ENCODE peak calls at places on chromosomes 3 and 15, in four cellular contexts. One of them, this sample, is unnamed.
A peak's percentile ranks its signal among the peaks of the same experiment; 100 is the strongest.

GRCh38 chr3:141050913-141051632 is at the start of gene SPSB4:
- DNase-seq in HepG2: peak; percentile 14
- DNase-seq in K562: no peak
- DNase-seq in GM12878: no peak
- DNase-seq in this sample: peak; percentile 91

GRCh38 chr3:138082085-138082991 is 33.1 kb downstream of the DZIP1L start:
- DNase-seq in HepG2: peak; percentile 22
- DNase-seq in K562: no peak
- DNase-seq in GM12878: peak; percentile 27
- DNase-seq in this sample: no peak

GRCh38 chr3:187114511-187114910 is 24.8 kb downstream of the RPL39L start:
- DNase-seq in HepG2: no peak
- DNase-seq in K562: no peak
- DNase-seq in GM12878: no peak
- DNase-seq in this sample: no peak

GRCh38 chr15:66725468-66725785 is 23.4 kb downstream of the SMAD6 start:
- DNase-seq in HepG2: no peak
- DNase-seq in K562: no peak
- DNase-seq in GM12878: no peak
- DNase-seq in this sample: no peak

GRCh38 chr3:78004578-78004977 is 964.7 kb downstream of the ROBO2 start:
- DNase-seq in HepG2: no peak
- DNase-seq in K562: no peak
- DNase-seq in GM12878: no peak
- DNase-seq in this sample: no peak

GRCh38 chr15:90376789-90377188 is 11.3 kb upstream of the IQGAP1 start:
- DNase-seq in HepG2: no peak
- DNase-seq in K562: no peak
- DNase-seq in GM12878: no peak
- DNase-seq in this sample: no peak

GRCh38 chr15:42921049-42921731 is 612 bp upstream of the TTBK2 start:
- DNase-seq in HepG2: no peak
- DNase-seq in K562: no peak
- DNase-seq in GM12878: no peak
- DNase-seq in this sample: no peak

GRCh38 chr3:173599673-173600072 is 202.1 kb downstream of the NLGN1 start:
- DNase-seq in HepG2: no peak
- DNase-seq in K562: no peak
- DNase-seq in GM12878: no peak
- DNase-seq in this sample: no peak

GRCh38 chr3:12541625-12542024 is 3.7 kb downstream of the MKRN2OS start:
- DNase-seq in HepG2: no peak
- DNase-seq in K562: peak; percentile 36
- DNase-seq in GM12878: no peak
- DNase-seq in this sample: peak; percentile 56

GRCh38 chr15:89462198-89462912 is 34.0 kb downstream of the RHCG start:
- DNase-seq in HepG2: peak; percentile 79
- DNase-seq in K562: peak; percentile 44
- DNase-seq in GM12878: no peak
- DNase-seq in this sample: no peak

GRCh38 chr3:65828706-65829105 is 210.0 kb downstream of the MAGI1 start:
- DNase-seq in HepG2: no peak
- DNase-seq in K562: no peak
- DNase-seq in GM12878: no peak
- DNase-seq in this sample: no peak

GRCh38 chr3:11609481-11609880 is 34.2 kb downstream of the VGLL4 start:
- DNase-seq in HepG2: no peak
- DNase-seq in K562: no peak
- DNase-seq in GM12878: no peak
- DNase-seq in this sample: no peak

GRCh38 chr3:136819784-136820640 is 1.1 kb downstream of the SLC35G2 start:
- DNase-seq in HepG2: peak; percentile 34
- DNase-seq in K562: no peak
- DNase-seq in GM12878: no peak
- DNase-seq in this sample: peak; percentile 72

GRCh38 chr3:159821148-159821547 is 167.5 kb upstream of the IL12A start:
- DNase-seq in HepG2: no peak
- DNase-seq in K562: no peak
- DNase-seq in GM12878: no peak
- DNase-seq in this sample: no peak

GRCh38 chr3:124560406-124561215 is 169.6 kb upstream of the UMPS start:
- DNase-seq in HepG2: no peak
- DNase-seq in K562: no peak
- DNase-seq in GM12878: no peak
- DNase-seq in this sample: no peak

GRCh38 chr3:149489060-149489690 is 14.7 kb downstream of the TM4SF4 start:
- DNase-seq in HepG2: no peak
- DNase-seq in K562: peak; percentile 37
- DNase-seq in GM12878: no peak
- DNase-seq in this sample: peak; percentile 43

GRCh38 chr15:73800662-73801345 is 47.7 kb upstream of the INSYN1 start:
- DNase-seq in HepG2: no peak
- DNase-seq in K562: no peak
- DNase-seq in GM12878: no peak
- DNase-seq in this sample: no peak

GRCh38 chr3:124587053-124587408 is 143.2 kb upstream of the UMPS start:
- DNase-seq in HepG2: no peak
- DNase-seq in K562: peak; percentile 18
- DNase-seq in GM12878: no peak
- DNase-seq in this sample: peak; percentile 18

GRCh38 chr3:177352424-177352823 is 155.1 kb upstream of the TBL1XR1 start:
- DNase-seq in HepG2: no peak
- DNase-seq in K562: no peak
- DNase-seq in GM12878: no peak
- DNase-seq in this sample: no peak

GRCh38 chr3:42549131-42549530 is 32.6 kb downstream of the SEC22C start:
- DNase-seq in HepG2: no peak
- DNase-seq in K562: no peak
- DNase-seq in GM12878: no peak
- DNase-seq in this sample: no peak

GRCh38 chr3:177446160-177446559 is 248.9 kb upstream of the TBL1XR1 start:
- DNase-seq in HepG2: no peak
- DNase-seq in K562: no peak
- DNase-seq in GM12878: no peak
- DNase-seq in this sample: no peak

GRCh38 chr3:135929670-135930069 is 35.9 kb upstream of the PPP2R3A start:
- DNase-seq in HepG2: no peak
- DNase-seq in K562: no peak
- DNase-seq in GM12878: no peak
- DNase-seq in this sample: no peak

GRCh38 chr3:27880969-27881892 is 159.1 kb upstream of the EOMES start:
- DNase-seq in HepG2: no peak
- DNase-seq in K562: no peak
- DNase-seq in GM12878: peak; percentile 11
- DNase-seq in this sample: no peak

GRCh38 chr3:110069641-110070538 is 732.5 kb upstream of the DPPA4 start:
- DNase-seq in HepG2: no peak
- DNase-seq in K562: no peak
- DNase-seq in GM12878: no peak
- DNase-seq in this sample: no peak

GRCh38 chr15:85892232-85892631 is 97.5 kb upstream of the KLHL25 start:
- DNase-seq in HepG2: no peak
- DNase-seq in K562: no peak
- DNase-seq in GM12878: no peak
- DNase-seq in this sample: no peak

GRCh38 chr3:42572278-42572677 is 9.5 kb downstream of the SEC22C start:
- DNase-seq in HepG2: peak; percentile 62
- DNase-seq in K562: peak; percentile 47
- DNase-seq in GM12878: no peak
- DNase-seq in this sample: peak; percentile 73

GRCh38 chr3:58353722-58354553 is 21.2 kb downstream of the PXK start:
- DNase-seq in HepG2: no peak
- DNase-seq in K562: no peak
- DNase-seq in GM12878: no peak
- DNase-seq in this sample: no peak

GRCh38 chr15:81038975-81039607 is 38.4 kb downstream of the TLNRD1 start:
- DNase-seq in HepG2: peak; percentile 10
- DNase-seq in K562: no peak
- DNase-seq in GM12878: no peak
- DNase-seq in this sample: no peak

GRCh38 chr3:142993958-142994442 is 7.4 kb upstream of the U2SURP start:
- DNase-seq in HepG2: peak; percentile 66
- DNase-seq in K562: peak; percentile 55
- DNase-seq in GM12878: no peak
- DNase-seq in this sample: peak; percentile 58

GRCh38 chr3:120172070-120172469 is 77.8 kb upstream of the GSK3B start:
- DNase-seq in HepG2: no peak
- DNase-seq in K562: no peak
- DNase-seq in GM12878: no peak
- DNase-seq in this sample: no peak

GRCh38 chr15:84649706-84650105 is 4.4 kb downstream of the WDR73 start:
- DNase-seq in HepG2: no peak
- DNase-seq in K562: no peak
- DNase-seq in GM12878: no peak
- DNase-seq in this sample: no peak

GRCh38 chr15:84645496-84645895 is 8.6 kb downstream of the WDR73 start:
- DNase-seq in HepG2: no peak
- DNase-seq in K562: no peak
- DNase-seq in GM12878: no peak
- DNase-seq in this sample: no peak

GRCh38 chr15:84647726-84648125 is 6.4 kb downstream of the WDR73 start:
- DNase-seq in HepG2: no peak
- DNase-seq in K562: no peak
- DNase-seq in GM12878: no peak
- DNase-seq in this sample: no peak

GRCh38 chr15:84645997-84646396 is 8.1 kb downstream of the WDR73 start:
- DNase-seq in HepG2: no peak
- DNase-seq in K562: no peak
- DNase-seq in GM12878: no peak
- DNase-seq in this sample: no peak

DNA sequence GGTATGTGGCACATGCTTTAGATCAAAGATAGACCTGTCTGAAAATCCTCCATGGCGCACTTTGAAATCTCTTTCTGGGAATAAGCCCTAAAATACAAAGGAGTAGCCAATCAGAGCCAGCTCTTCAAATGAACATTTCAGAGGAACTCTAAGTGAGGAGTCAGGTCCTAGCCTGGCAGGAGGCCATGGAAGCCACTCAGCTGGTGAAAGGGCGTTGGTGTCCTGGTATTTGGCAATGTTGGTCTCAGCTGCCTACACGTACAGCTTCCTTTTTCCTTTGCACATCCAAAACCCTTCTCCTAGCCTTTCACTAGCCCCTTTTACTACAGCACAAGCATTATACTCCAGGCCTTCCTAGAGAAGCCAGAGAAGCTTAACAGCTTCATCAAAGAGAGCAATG is 5.5 kb downstream of the WDR73 start:
- DNase-seq in HepG2: no peak
- DNase-seq in K562: no peak
- DNase-seq in GM12878: no peak
- DNase-seq in this sample: no peak
- TF ChIP-seq USF2 in HepG2: no peak
- TF ChIP-seq USF2 in K562: no peak
- TF ChIP-seq USF2 in GM12878: no peak
- TF ChIP-seq USF2 in this sample: no peak

GRCh38 chr3:118637866-118638265 is 396.8 kb downstream of the IGSF11 start:
- DNase-seq in HepG2: no peak
- DNase-seq in K562: no peak
- DNase-seq in GM12878: no peak
- DNase-seq in this sample: no peak

GRCh38 chr3:118636841-118637240 is 397.8 kb downstream of the IGSF11 start:
- DNase-seq in HepG2: peak; percentile 39
- DNase-seq in K562: no peak
- DNase-seq in GM12878: no peak
- DNase-seq in this sample: no peak

DNA sequence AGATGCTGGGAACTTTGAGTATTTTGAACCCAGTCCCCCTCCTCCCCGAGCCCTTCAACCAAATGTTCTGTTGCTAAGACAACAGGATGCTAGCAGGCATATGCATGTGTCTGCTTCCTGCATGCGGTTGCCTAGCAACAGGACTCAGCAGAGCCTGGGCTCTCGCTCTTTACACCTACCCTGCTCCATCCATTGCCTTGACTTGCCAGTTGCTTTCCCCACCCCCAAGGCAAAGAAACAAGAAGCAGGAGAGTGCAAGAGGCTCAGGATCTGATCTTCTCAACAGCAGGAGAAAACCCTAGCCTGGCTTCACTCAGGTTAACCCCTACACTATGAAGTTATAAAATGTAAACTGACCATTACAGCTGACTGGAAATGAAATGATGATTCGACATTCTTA is 393.0 kb downstream of the IGSF11 start:
- DNase-seq in HepG2: no peak
- DNase-seq in K562: no peak
- DNase-seq in GM12878: no peak
- DNase-seq in this sample: peak; percentile 55
- TF ChIP-seq CREM in HepG2: no peak
- TF ChIP-seq CREM in K562: no peak
- TF ChIP-seq CREM in GM12878: no peak
- TF ChIP-seq CREM in this sample: no peak

GRCh38 chr3:18290130-18290529 is 135.0 kb downstream of the SATB1 start:
- DNase-seq in HepG2: no peak
- DNase-seq in K562: no peak
- DNase-seq in GM12878: no peak
- DNase-seq in this sample: no peak
- TF ChIP-seq USF2 in HepG2: no peak
- TF ChIP-seq USF2 in K562: no peak
- TF ChIP-seq USF2 in GM12878: no peak
- TF ChIP-seq USF2 in this sample: no peak

DNA sequence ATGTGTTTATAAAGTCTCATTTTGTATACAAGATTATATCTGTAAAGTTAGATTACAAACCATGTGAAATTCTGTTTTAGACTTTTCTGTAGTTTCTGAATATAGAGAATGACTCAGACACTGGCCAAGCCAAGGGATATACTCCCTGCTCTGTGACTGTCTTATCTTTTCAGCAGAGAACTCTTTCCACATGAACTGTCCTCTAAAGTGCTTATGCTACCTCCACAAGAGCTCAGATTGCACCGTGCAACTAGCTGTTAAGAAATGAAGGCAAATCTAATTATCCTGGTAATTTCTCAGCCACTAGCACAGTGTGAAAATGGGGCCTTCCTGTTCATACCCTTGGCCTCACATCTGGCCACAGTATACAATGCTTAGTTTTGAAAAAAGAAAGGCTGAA is 44.3 kb upstream of the CPNE4 start:
- DNase-seq in HepG2: no peak
- DNase-seq in K562: no peak
- DNase-seq in GM12878: no peak
- DNase-seq in this sample: no peak
- TF ChIP-seq CREM in HepG2: no peak
- TF ChIP-seq CREM in K562: no peak
- TF ChIP-seq CREM in GM12878: no peak
- TF ChIP-seq CREM in this sample: no peak

DNA sequence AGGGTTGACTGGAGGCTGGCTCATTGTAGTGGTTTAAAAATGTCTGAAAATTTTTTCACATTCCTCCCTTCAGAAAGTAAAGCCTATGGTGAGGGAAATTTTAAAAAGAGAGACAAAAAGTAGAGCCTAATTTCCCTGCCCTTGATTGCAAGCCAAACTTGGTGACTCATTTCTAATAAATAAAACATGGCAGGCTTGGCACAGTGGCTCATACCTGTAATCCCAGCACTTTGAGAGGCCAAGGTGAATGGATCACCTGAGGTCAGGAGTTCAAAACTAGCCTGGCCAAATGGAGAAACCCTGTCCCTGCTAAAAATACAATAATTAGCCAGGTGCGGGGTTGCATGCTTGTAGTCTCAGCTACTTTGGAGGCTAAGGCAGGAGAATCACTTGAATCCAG is 18.9 kb upstream of the ARRDC4 start:
- DNase-seq in HepG2: no peak
- DNase-seq in K562: no peak
- DNase-seq in GM12878: no peak
- DNase-seq in this sample: no peak
- TF ChIP-seq USF2 in HepG2: no peak
- TF ChIP-seq USF2 in K562: no peak
- TF ChIP-seq USF2 in GM12878: no peak
- TF ChIP-seq USF2 in this sample: no peak